ENCODE peak calls at places on chromosomes 4 and X, in eight cellular contexts. R is fibroblast of pulmonary artery, Q is GM20000, V is right lobe of liver, X is cardiac muscle cell, U is A549, G is HFFc6, O is endothelial cell. B is an unnamed sample.

GRCh38 chr4:170087163-170087700 is 2.5 kb downstream of the AADAT start:
- DNase-seq in R (peak), Q (no peak), V (no peak), X (no peak), U (no peak), G (no peak), O (no peak), B (no peak)

GRCh38 chrX:48487362-48487785 is 11.4 kb downstream of the FTSJ1 start:
- DNase-seq in R (peak), Q (no peak), V (no peak), X (no peak), U (peak), G (peak), O (no peak), B (peak)

GRCh38 chr4:89587364-89587763 is 249.6 kb downstream of the SNCA start:
- DNase-seq in R (no peak), Q (no peak), V (no peak), X (no peak), U (no peak), G (no peak), O (no peak), B (no peak)

GRCh38 chr4:36332782-36333131 is 51.3 kb downstream of the DTHD1 start:
- DNase-seq in R (no peak), Q (peak), V (no peak), X (no peak), U (no peak), G (no peak), O (no peak), B (no peak)

GRCh38 chr4:8315343-8316250 is 46.0 kb downstream of the HTRA3 start:
- DNase-seq in R (peak), Q (no peak), V (no peak), X (peak), U (peak), G (peak), O (no peak), B (peak)

GRCh38 chr4:129148892-129149291 is 52.9 kb downstream of the C4orf33 start:
- DNase-seq in R (no peak), Q (no peak), V (no peak), X (no peak), U (no peak), G (no peak), O (no peak), B (no peak)

GRCh38 chrX:136694491-136695087 is 46.6 kb downstream of the CD40LG start:
- DNase-seq in R (peak), Q (peak), V (no peak), X (peak), U (peak), G (peak), O (no peak), B (peak)

GRCh38 chr4:78227411-78228057 is 170.4 kb downstream of the FRAS1 start:
- DNase-seq in R (no peak), Q (no peak), V (no peak), X (no peak), U (no peak), G (no peak), O (no peak), B (no peak)

GRCh38 chr4:128721896-128722295 is 87.6 kb upstream of the JADE1 start:
- DNase-seq in R (no peak), Q (no peak), V (no peak), X (peak), U (no peak), G (no peak), O (no peak), B (no peak)

GRCh38 chr4:56681158-56681848 is at the start of gene HOPX:
- DNase-seq in R (peak), Q (peak), V (no peak), X (peak), U (no peak), G (no peak), O (no peak), B (peak)

GRCh38 chr4:144962300-144962699 is 135.7 kb downstream of the ANAPC10 start:
- DNase-seq in R (no peak), Q (no peak), V (no peak), X (no peak), U (no peak), G (no peak), O (no peak), B (no peak)

GRCh38 chrX:40094041-40094899 is 3.5 kb downstream of the BCOR start:
- DNase-seq in R (no peak), Q (no peak), V (peak), X (peak), U (no peak), G (peak), O (no peak), B (peak)

GRCh38 chrX:154097003-154097596 is 417 bp downstream of the MECP2 start:
- DNase-seq in R (peak), Q (peak), V (peak), X (peak), U (peak), G (peak), O (peak), B (peak)
- TF ChIP-seq CTCF in R (no peak), Q (no peak), V (no peak), X (no peak), U (no peak), G (no peak), O (no peak), B (no peak)

GRCh38 chrX:23333842-23334535 is 660 bp upstream of the PTCHD1 start:
- DNase-seq in R (no peak), Q (no peak), V (no peak), X (peak), U (no peak), G (no peak), O (peak), B (no peak)

GRCh38 chrX:23332101-23332887 is 2.4 kb upstream of the PTCHD1 start:
- DNase-seq in R (no peak), Q (no peak), V (peak), X (peak), U (no peak), G (no peak), O (no peak), B (no peak)

GRCh38 chrX:23334536-23334870 is at the start of gene PTCHD1:
- DNase-seq in R (no peak), Q (no peak), V (no peak), X (no peak), U (no peak), G (no peak), O (no peak), B (no peak)

GRCh38 chrX:23332888-23333821 is 1.5 kb upstream of the PTCHD1 start:
- DNase-seq in R (no peak), Q (no peak), V (no peak), X (peak), U (no peak), G (no peak), O (no peak), B (no peak)

DNA sequence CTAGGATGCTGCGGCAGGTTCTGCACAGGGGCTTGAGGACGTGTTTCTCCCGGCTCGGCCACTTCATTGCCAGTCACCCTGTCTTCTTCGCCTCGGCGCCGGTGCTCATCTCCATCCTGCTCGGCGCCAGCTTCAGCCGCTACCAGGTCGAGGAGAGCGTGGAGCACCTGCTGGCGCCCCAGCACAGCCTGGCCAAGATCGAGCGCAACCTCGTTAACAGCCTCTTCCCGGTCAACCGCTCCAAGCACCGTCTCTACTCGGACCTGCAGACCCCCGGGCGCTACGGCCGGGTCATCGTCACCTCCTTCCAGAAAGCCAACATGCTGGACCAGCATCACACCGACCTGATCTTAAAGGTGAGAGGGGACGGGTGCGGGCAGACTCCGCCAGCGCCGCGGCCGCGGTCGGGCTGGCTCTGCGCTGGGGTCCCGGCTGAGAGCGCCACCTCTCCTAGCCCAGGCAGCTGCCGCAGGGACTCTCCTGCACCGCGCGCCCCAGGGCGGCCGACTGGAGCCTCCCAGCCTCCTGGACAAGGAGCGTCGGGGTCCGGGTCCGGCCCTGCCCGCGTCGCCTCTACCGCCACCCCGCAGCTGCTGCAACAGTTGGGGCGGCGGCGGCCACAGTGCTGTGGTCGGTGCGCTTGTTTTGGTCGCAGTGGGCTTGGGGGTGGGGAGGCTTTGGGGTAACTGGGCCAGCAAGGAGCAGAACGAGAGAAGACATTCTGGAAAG is 386 bp downstream of the PTCHD1 start:
- DNase-seq in R (no peak), Q (peak), V (no peak), X (peak), U (no peak), G (no peak), O (no peak), B (peak)
- TF ChIP-seq CTCF in R (no peak), Q (no peak), V (no peak), X (no peak), U (no peak), G (no peak), O (no peak), B (no peak)

GRCh38 chrX:149004936-149005335 is 500.2 kb downstream of the IDS start:
- DNase-seq in R (no peak), Q (peak), V (no peak), X (no peak), U (no peak), G (no peak), O (no peak), B (no peak)
- TF ChIP-seq CTCF in R (no peak), Q (peak), V (no peak), X (no peak), U (no peak), G (no peak), O (no peak), B (no peak)

GRCh38 chrX:9682456-9682855 is 83.2 kb downstream of the GPR143 start:
- DNase-seq in R (peak), Q (no peak), V (no peak), X (peak), U (no peak), G (peak), O (no peak), B (no peak)
- TF ChIP-seq CTCF in R (peak), Q (no peak), V (no peak), X (peak), U (no peak), G (peak), O (no peak), B (no peak)

GRCh38 chrX:154046262-154046771 is 26.6 kb upstream of the IRAK1 start:
- DNase-seq in R (peak), Q (no peak), V (no peak), X (no peak), U (peak), G (peak), O (no peak), B (no peak)
- TF ChIP-seq CTCF in R (peak), Q (no peak), V (no peak), X (peak), U (peak), G (peak), O (no peak), B (no peak)

DNA sequence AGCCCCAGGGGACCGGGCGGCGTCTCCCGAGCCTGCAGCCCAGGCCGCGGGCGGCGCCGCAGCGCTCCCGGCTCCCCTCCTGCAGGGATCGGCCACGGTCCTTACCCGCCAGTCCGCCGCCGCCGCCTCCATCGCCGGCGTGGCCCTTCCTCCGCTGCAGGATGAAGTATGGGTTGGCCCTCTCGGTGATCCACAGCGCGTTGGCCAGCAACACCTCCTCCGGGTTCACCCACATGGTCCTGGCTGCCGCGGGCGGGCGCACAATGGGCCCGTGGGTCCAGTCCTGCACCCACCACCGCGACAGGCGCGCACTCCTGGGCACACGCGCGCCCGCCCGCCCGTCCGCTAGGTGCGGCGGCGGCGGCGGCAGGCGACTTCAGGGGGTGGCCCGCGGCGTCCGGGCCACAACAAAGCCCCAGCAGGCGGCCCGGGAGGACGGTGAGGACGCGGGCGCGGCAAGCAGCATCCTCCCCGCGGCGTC is 334 bp downstream of the TBC1D9 start:
- DNase-seq in R (peak), Q (peak), V (peak), X (peak), U (peak), G (peak), O (peak), B (peak)
- TF ChIP-seq CTCF in R (no peak), Q (no peak), V (no peak), X (no peak), U (no peak), G (no peak), O (no peak), B (no peak)

GRCh38 chr4:19678763-19679162 is 572.9 kb upstream of the SLIT2 start:
- DNase-seq in R (peak), Q (no peak), V (no peak), X (no peak), U (no peak), G (no peak), O (no peak), B (no peak)

GRCh38 chr4:19689511-19689910 is 562.2 kb upstream of the SLIT2 start:
- DNase-seq in R (peak), Q (no peak), V (no peak), X (no peak), U (no peak), G (peak), O (no peak), B (no peak)

GRCh38 chr4:19686456-19686855 is 565.2 kb upstream of the SLIT2 start:
- DNase-seq in R (no peak), Q (no peak), V (no peak), X (no peak), U (no peak), G (no peak), O (no peak), B (no peak)

GRCh38 chr4:19684079-19684478 is 567.6 kb upstream of the SLIT2 start:
- DNase-seq in R (no peak), Q (no peak), V (no peak), X (no peak), U (no peak), G (no peak), O (no peak), B (no peak)
- TF ChIP-seq CTCF in R (no peak), Q (no peak), V (no peak), X (no peak), U (no peak), G (no peak), O (no peak), B (no peak)

DNA sequence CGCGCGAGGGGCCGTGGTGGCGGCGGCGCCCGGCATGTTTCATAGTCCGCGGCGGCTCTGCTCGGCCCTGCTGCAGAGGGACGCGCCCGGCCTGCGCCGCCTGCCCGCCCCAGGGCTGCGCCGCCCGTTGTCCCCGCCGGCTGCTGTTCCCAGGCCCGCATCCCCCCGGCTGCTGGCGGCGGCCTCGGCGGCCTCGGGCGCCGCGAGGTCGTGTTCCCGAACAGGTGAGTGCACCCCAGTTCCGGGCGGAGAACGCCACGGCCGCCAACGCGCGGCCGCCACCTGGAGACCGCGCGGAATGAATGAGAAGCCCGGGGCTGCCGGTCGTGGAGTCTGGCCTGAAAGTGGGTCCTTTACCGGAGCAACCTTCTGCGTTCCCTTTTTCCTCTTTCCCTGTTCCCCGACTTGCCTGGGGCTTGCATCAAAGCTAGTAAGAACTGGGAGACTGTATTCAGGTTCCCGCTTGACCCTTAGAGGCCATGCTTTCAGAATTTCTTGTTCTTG is 419 bp downstream of the NOCT start:
- DNase-seq in R (no peak), Q (peak), V (peak), X (peak), U (peak), G (peak), O (no peak), B (no peak)
- TF ChIP-seq CTCF in R (no peak), Q (no peak), V (no peak), X (no peak), U (no peak), G (no peak), O (no peak), B (no peak)

B was measured in Calu3.